ENCODE peak calls at places on chromosomes 3 and 15, in four cellular contexts. One of them, this sample, is unnamed.

GRCh38 chr3:89851974-89852621 is 744.7 kb downstream of the EPHA3 start:
- ATAC-seq in activated CD4-positive, alpha-beta T cell treated with anti-CD3 and anti-CD28 coated beads for 36 hours: no peak
- ATAC-seq in RWPE2: peak
- ATAC-seq in upper lobe of left lung: no peak
- ATAC-seq in this sample: peak

GRCh38 chr15:38610748-38611147 is 46.1 kb upstream of the RASGRP1 start:
- ATAC-seq in activated CD4-positive, alpha-beta T cell treated with anti-CD3 and anti-CD28 coated beads for 36 hours: peak
- ATAC-seq in RWPE2: no peak
- ATAC-seq in upper lobe of left lung: no peak
- ATAC-seq in this sample: no peak

GRCh38 chr3:12933901-12934300 is 92.5 kb upstream of the RPL32 start:
- ATAC-seq in activated CD4-positive, alpha-beta T cell treated with anti-CD3 and anti-CD28 coated beads for 36 hours: no peak
- ATAC-seq in RWPE2: no peak
- ATAC-seq in upper lobe of left lung: no peak
- ATAC-seq in this sample: no peak

GRCh38 chr15:98843844-98844243 is 163.7 kb downstream of the PGPEP1L start:
- ATAC-seq in activated CD4-positive, alpha-beta T cell treated with anti-CD3 and anti-CD28 coated beads for 36 hours: no peak
- ATAC-seq in RWPE2: no peak
- ATAC-seq in upper lobe of left lung: no peak
- ATAC-seq in this sample: peak

GRCh38 chr15:75817151-75817935 is 25.9 kb upstream of the UBE2Q2 start:
- ATAC-seq in activated CD4-positive, alpha-beta T cell treated with anti-CD3 and anti-CD28 coated beads for 36 hours: peak
- ATAC-seq in RWPE2: no peak
- ATAC-seq in upper lobe of left lung: peak
- ATAC-seq in this sample: no peak

GRCh38 chr3:191727338-191727737 is 266.4 kb downstream of the PYDC2 start:
- ATAC-seq in activated CD4-positive, alpha-beta T cell treated with anti-CD3 and anti-CD28 coated beads for 36 hours: no peak
- ATAC-seq in RWPE2: no peak
- ATAC-seq in upper lobe of left lung: no peak
- ATAC-seq in this sample: no peak

GRCh38 chr15:51830279-51830806 is 890 bp downstream of the TMOD3 start:
- ATAC-seq in activated CD4-positive, alpha-beta T cell treated with anti-CD3 and anti-CD28 coated beads for 36 hours: peak
- ATAC-seq in RWPE2: peak
- ATAC-seq in upper lobe of left lung: peak
- ATAC-seq in this sample: peak

GRCh38 chr3:52742418-52743041 is 28.2 kb downstream of the NEK4 start:
- ATAC-seq in activated CD4-positive, alpha-beta T cell treated with anti-CD3 and anti-CD28 coated beads for 36 hours: no peak
- ATAC-seq in RWPE2: peak
- ATAC-seq in upper lobe of left lung: peak
- ATAC-seq in this sample: peak

GRCh38 chr3:50930371-50931208 is 255.9 kb downstream of the DOCK3 start:
- ATAC-seq in activated CD4-positive, alpha-beta T cell treated with anti-CD3 and anti-CD28 coated beads for 36 hours: no peak
- ATAC-seq in RWPE2: no peak
- ATAC-seq in upper lobe of left lung: no peak
- ATAC-seq in this sample: no peak

GRCh38 chr3:170692720-170693119 is 106.8 kb upstream of the SLC7A14 start:
- ATAC-seq in activated CD4-positive, alpha-beta T cell treated with anti-CD3 and anti-CD28 coated beads for 36 hours: peak
- ATAC-seq in RWPE2: peak
- ATAC-seq in upper lobe of left lung: no peak
- ATAC-seq in this sample: no peak

GRCh38 chr3:101778385-101779046 is 495 bp upstream of the NXPE3 start:
- ATAC-seq in activated CD4-positive, alpha-beta T cell treated with anti-CD3 and anti-CD28 coated beads for 36 hours: no peak
- ATAC-seq in RWPE2: peak
- ATAC-seq in upper lobe of left lung: peak
- ATAC-seq in this sample: peak

GRCh38 chr3:54891540-54891897 is 36.3 kb downstream of the LRTM1 start:
- ATAC-seq in activated CD4-positive, alpha-beta T cell treated with anti-CD3 and anti-CD28 coated beads for 36 hours: no peak
- ATAC-seq in RWPE2: peak
- ATAC-seq in upper lobe of left lung: peak
- ATAC-seq in this sample: peak

GRCh38 chr3:100260081-100260684 is 609 bp upstream of the TBC1D23 start:
- ATAC-seq in activated CD4-positive, alpha-beta T cell treated with anti-CD3 and anti-CD28 coated beads for 36 hours: no peak
- ATAC-seq in RWPE2: peak
- ATAC-seq in upper lobe of left lung: peak
- ATAC-seq in this sample: no peak

GRCh38 chr15:69060744-69061143 is 46.2 kb downstream of the NOX5 start:
- ATAC-seq in activated CD4-positive, alpha-beta T cell treated with anti-CD3 and anti-CD28 coated beads for 36 hours: peak
- ATAC-seq in RWPE2: no peak
- ATAC-seq in upper lobe of left lung: no peak
- ATAC-seq in this sample: no peak

GRCh38 chr3:195124378-195124985 is 146.5 kb downstream of the XXYLT1 start:
- ATAC-seq in activated CD4-positive, alpha-beta T cell treated with anti-CD3 and anti-CD28 coated beads for 36 hours: no peak
- ATAC-seq in RWPE2: no peak
- ATAC-seq in upper lobe of left lung: no peak
- ATAC-seq in this sample: no peak

This sample was measured in SK-N-SH treated with all-trans-retinoic acid at 6 μM for 48 hours.